ENCODE peak calls at places on chromosome 13, in nine cellular contexts. D is ascending aorta, J is neuronal stem cell, V is IMR-90, K is heart left ventricle, X is GM23248, E is A673, P is stomach, Z is thyroid gland. Y is an unnamed sample. For H3K4me1 and H3K36me3, the result is how much of the 10 kb centered on the place peaks cover.

GRCh38 chr13:65719831-65720230 is 1510.3 kb downstream of the PCDH9 start:
- DNase-seq in D (no peak), J (no peak), V (no peak), K (no peak), X (no peak), E (no peak), P (no peak), Z (no peak), Y (no peak)

GRCh38 chr13:75222031-75222430 is 259.9 kb downstream of the TBC1D4 start:
- DNase-seq in D (no peak), J (no peak), V (peak), K (no peak), X (peak), E (no peak), P (no peak), Z (no peak), Y (no peak)

GRCh38 chr13:103315701-103316100 is 249.5 kb upstream of the SLC10A2 start:
- DNase-seq in D (no peak), J (no peak), V (no peak), K (no peak), X (no peak), E (no peak), P (no peak), Z (no peak), Y (no peak)

GRCh38 chr13:58024103-58024502 is 392.6 kb downstream of the PCDH17 start:
- DNase-seq in D (no peak), J (no peak), V (no peak), K (no peak), X (no peak), E (no peak), P (no peak), Z (no peak), Y (no peak)

GRCh38 chr13:99269627-99270252 is 11.6 kb upstream of the GPR18 start:
- DNase-seq in D (no peak), J (no peak), V (peak), K (no peak), X (peak), E (peak), P (no peak), Z (no peak), Y (peak)

GRCh38 chr13:106595623-106596022 is 27.7 kb upstream of the ARGLU1 start:
- DNase-seq in D (no peak), J (no peak), V (no peak), K (no peak), X (no peak), E (no peak), P (no peak), Z (no peak), Y (no peak)

GRCh38 chr13:23999411-23999810 is 102.1 kb upstream of the C1QTNF9B start:
- DNase-seq in D (no peak), J (no peak), V (no peak), K (no peak), X (no peak), E (no peak), P (no peak), Z (no peak), Y (no peak)

GRCh38 chr13:26473571-26474230 is 83.8 kb upstream of the WASF3 start:
- DNase-seq in D (no peak), J (no peak), V (no peak), K (no peak), X (no peak), E (no peak), P (no peak), Z (peak), Y (no peak)

GRCh38 chr13:92734545-92734944 is 492.1 kb upstream of the GPC6 start:
- DNase-seq in D (no peak), J (no peak), V (no peak), K (no peak), X (no peak), E (no peak), P (no peak), Z (no peak), Y (no peak)

GRCh38 chr13:102550507-102550906 is 46.3 kb upstream of the TPP2 start:
- DNase-seq in D (no peak), J (no peak), V (no peak), K (no peak), X (no peak), E (no peak), P (no peak), Z (no peak), Y (no peak)

GRCh38 chr13:51523082-51523518 is 61.2 kb upstream of the WDFY2 start:
- DNase-seq in D (no peak), J (no peak), V (peak), K (no peak), X (peak), E (peak), P (no peak), Z (peak), Y (no peak)

GRCh38 chr13:67061750-67062149 is 168.4 kb downstream of the PCDH9 start:
- DNase-seq in D (no peak), J (no peak), V (peak), K (no peak), X (no peak), E (no peak), P (no peak), Z (no peak), Y (no peak)

GRCh38 chr13:20528451-20528850 is 2.8 kb upstream of the CRYL1 start:
- DNase-seq in D (no peak), J (no peak), V (no peak), K (no peak), X (no peak), E (no peak), P (no peak), Z (no peak), Y (no peak)

GRCh38 chr13:33150146-33150545 is 133.9 kb downstream of the KL start:
- DNase-seq in D (no peak), J (no peak), V (peak), K (no peak), X (peak), E (peak), P (no peak), Z (no peak), Y (no peak)

GRCh38 chr13:57375876-57376275 is 208.9 kb downstream of the PRR20E start:
- DNase-seq in D (no peak), J (no peak), V (no peak), K (no peak), X (no peak), E (no peak), P (no peak), Z (no peak), Y (no peak)

GRCh38 chr13:62014299-62014698 is 598.6 kb upstream of the PCDH20 start:
- DNase-seq in D (no peak), J (no peak), V (peak), K (no peak), X (no peak), E (peak), P (no peak), Z (no peak), Y (peak)

GRCh38 chr13:112242777-112243176 is 133.4 kb upstream of the SPACA7 start:
- DNase-seq in D (no peak), J (no peak), V (no peak), K (no peak), X (no peak), E (no peak), P (no peak), Z (no peak), Y (no peak)

GRCh38 chr13:73722120-73722519 is 412.1 kb downstream of the KLF12 start:
- DNase-seq in D (no peak), J (no peak), V (peak), K (no peak), X (peak), E (peak), P (no peak), Z (no peak), Y (peak)

GRCh38 chr13:43783820-43784219 is 3.0 kb downstream of the ENOX1 start:
- DNase-seq in D (no peak), J (no peak), V (peak), K (no peak), X (peak), E (peak), P (no peak), Z (no peak), Y (no peak)

GRCh38 chr13:110455941-110456340 is 105.6 kb downstream of the RAB20 start:
- DNase-seq in D (no peak), J (peak), V (peak), K (peak), X (peak), E (peak), P (peak), Z (peak), Y (peak)
- H3K4me3 ChIP-seq in D (no peak), J (no peak), V (no peak), K (no peak), X (no peak), E (no peak), P (no peak), Z (no peak), Y (peak)

GRCh38 chr13:81304121-81304659 is 963.3 kb upstream of the SPRY2 start:
- DNase-seq in D (no peak), J (no peak), V (no peak), K (no peak), X (no peak), E (no peak), P (no peak), Z (no peak), Y (no peak)
- H3K4me1 ChIP-seq in D (under half), J (under half), V (under half), K (under half), X (under half), E (under half), P (under half), Z (under half), Y (under half)

GRCh38 chr13:27549406-27549981 is 70.8 kb downstream of the LNX2 start:
- DNase-seq in D (no peak), J (no peak), V (no peak), K (no peak), X (no peak), E (no peak), P (peak), Z (no peak), Y (no peak)
- H3K36me3 ChIP-seq in D (under half), J (under half), V (under half), K (under half), X (under half), E (under half), P (half or more), Z (under half), Y (under half)

GRCh38 chr13:96817336-96817941 is 176.8 kb downstream of the OXGR1 start:
- DNase-seq in D (no peak), J (peak), V (peak), K (no peak), X (peak), E (peak), P (no peak), Z (no peak), Y (peak)
- H3K4me3 ChIP-seq in D (no peak), J (no peak), V (no peak), K (no peak), X (no peak), E (no peak), P (no peak), Z (no peak), Y (no peak)

GRCh38 chr13:27637289-27637626 is 15.6 kb downstream of the POLR1D start:
- DNase-seq in D (no peak), J (no peak), V (no peak), K (no peak), X (no peak), E (no peak), P (no peak), Z (no peak), Y (no peak)
- H3K4me1 ChIP-seq in D (under half), J (under half), V (under half), K (under half), X (under half), E (under half), P (under half), Z (under half), Y (under half)

GRCh38 chr13:77124423-77124822 is 97.5 kb upstream of the FBXL3 start:
- DNase-seq in D (no peak), J (no peak), V (no peak), K (no peak), X (no peak), E (no peak), P (no peak), Z (no peak), Y (no peak)
- H3K36me3 ChIP-seq in D (under half), J (under half), V (under half), K (under half), X (under half), E (under half), P (under half), Z (under half), Y (half or more)

GRCh38 chr13:45416521-45417125 is 1.6 kb downstream of the SLC25A30 start:
- DNase-seq in D (no peak), J (no peak), V (no peak), K (no peak), X (no peak), E (peak), P (no peak), Z (no peak), Y (no peak)
- H3K4me3 ChIP-seq in D (peak), J (peak), V (peak), K (peak), X (peak), E (peak), P (peak), Z (no peak), Y (peak)

Y was measured in OCI-LY7.